ENCODE peak calls at places on chromosomes 7 and 10, in eight cellular contexts. D is A673, C is heart right ventricle, F is body of pancreas, X is IMR-90, Y is lung, L is OCI-LY7, S is right cardiac atrium. I is an unnamed sample. For H3K9me3, the result is how much of the 10 kb centered on the place peaks cover.

GRCh38 chr10:29619273-29619672 is 15.5 kb downstream of the SVIL start:
- DNase-seq in D (no peak), C (no peak), F (no peak), X (peak), Y (no peak), L (no peak), S (no peak), I (no peak)

GRCh38 chr7:134873253-134873652 is 93.8 kb downstream of the CALD1 start:
- DNase-seq in D (peak), C (no peak), F (no peak), X (peak), Y (no peak), L (no peak), S (no peak), I (no peak)

GRCh38 chr7:77415822-77416620 is at the start of gene GSAP:
- DNase-seq in D (no peak), C (peak), F (peak), X (no peak), Y (peak), L (no peak), S (peak), I (peak)

GRCh38 chr7:4700577-4701235 is 18.6 kb downstream of the FOXK1 start:
- DNase-seq in D (no peak), C (no peak), F (no peak), X (peak), Y (no peak), L (no peak), S (peak), I (no peak)

GRCh38 chr10:17453377-17454091 is 861 bp downstream of the ST8SIA6 start:
- DNase-seq in D (peak), C (peak), F (peak), X (no peak), Y (no peak), L (no peak), S (peak), I (peak)

GRCh38 chr10:17512341-17513001 is 58.1 kb upstream of the ST8SIA6 start:
- DNase-seq in D (no peak), C (peak), F (peak), X (peak), Y (no peak), L (no peak), S (peak), I (peak)

GRCh38 chr10:31321396-31321941 is 2.5 kb downstream of the ZEB1 start:
- DNase-seq in D (no peak), C (peak), F (no peak), X (peak), Y (no peak), L (peak), S (no peak), I (no peak)

GRCh38 chr7:143434660-143435059 is 8.6 kb upstream of the TAS2R60 start:
- DNase-seq in D (peak), C (peak), F (no peak), X (peak), Y (peak), L (no peak), S (peak), I (peak)

GRCh38 chr10:126062132-126063032 is 166.0 kb downstream of the FANK1 start:
- DNase-seq in D (peak), C (peak), F (peak), X (peak), Y (peak), L (no peak), S (peak), I (peak)

GRCh38 chr7:148260605-148261004 is 330.0 kb upstream of the C7orf33 start:
- DNase-seq in D (no peak), C (no peak), F (peak), X (no peak), Y (no peak), L (no peak), S (peak), I (no peak)

DNA sequence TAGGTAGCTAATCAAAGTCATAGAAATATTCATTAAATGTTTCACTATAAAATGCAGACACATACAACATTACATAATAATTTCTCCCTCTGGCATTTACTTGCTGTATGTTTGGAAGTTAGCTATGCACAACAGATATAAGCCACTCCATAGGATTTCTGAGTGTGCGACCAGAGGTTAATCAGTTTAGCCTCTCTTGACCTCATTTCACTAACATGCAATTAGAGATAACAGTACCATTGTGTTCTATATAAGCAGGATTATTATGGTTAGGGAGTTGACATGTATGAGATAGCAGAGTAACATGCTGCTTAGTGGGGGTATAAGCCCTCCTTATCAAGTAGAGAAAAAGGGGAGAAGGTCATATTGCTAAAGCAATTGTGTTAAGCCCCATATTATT is 26.4 kb downstream of the GLUD1 start:
- DNase-seq in D (no peak), C (no peak), F (no peak), X (no peak), Y (no peak), L (no peak), S (no peak), I (no peak)
- H3K9me3 ChIP-seq in D (under half), C (under half), F (under half), X (under half), Y (under half), L (under half), S (under half), I (under half)

GRCh38 chr7:19117081-19117869 is at the start of gene TWIST1:
- DNase-seq in D (peak), C (peak), F (peak), X (peak), Y (no peak), L (no peak), S (peak), I (peak)
- H3K4me3 ChIP-seq in D (peak), C (peak), F (no peak), X (peak), Y (peak), L (no peak), S (peak), I (peak)

GRCh38 chr7:71630521-71630920 is 498.6 kb downstream of the GALNT17 start:
- DNase-seq in D (no peak), C (peak), F (no peak), X (no peak), Y (no peak), L (no peak), S (no peak), I (no peak)

GRCh38 chr7:71637578-71637977 is 505.6 kb downstream of the GALNT17 start:
- DNase-seq in D (no peak), C (no peak), F (peak), X (no peak), Y (no peak), L (no peak), S (no peak), I (no peak)

GRCh38 chr7:71638108-71638507 is 506.2 kb downstream of the GALNT17 start:
- DNase-seq in D (no peak), C (no peak), F (no peak), X (no peak), Y (no peak), L (no peak), S (no peak), I (no peak)

GRCh38 chr7:71636329-71636728 is 504.4 kb downstream of the GALNT17 start:
- DNase-seq in D (no peak), C (no peak), F (no peak), X (no peak), Y (no peak), L (no peak), S (no peak), I (peak)

DNA sequence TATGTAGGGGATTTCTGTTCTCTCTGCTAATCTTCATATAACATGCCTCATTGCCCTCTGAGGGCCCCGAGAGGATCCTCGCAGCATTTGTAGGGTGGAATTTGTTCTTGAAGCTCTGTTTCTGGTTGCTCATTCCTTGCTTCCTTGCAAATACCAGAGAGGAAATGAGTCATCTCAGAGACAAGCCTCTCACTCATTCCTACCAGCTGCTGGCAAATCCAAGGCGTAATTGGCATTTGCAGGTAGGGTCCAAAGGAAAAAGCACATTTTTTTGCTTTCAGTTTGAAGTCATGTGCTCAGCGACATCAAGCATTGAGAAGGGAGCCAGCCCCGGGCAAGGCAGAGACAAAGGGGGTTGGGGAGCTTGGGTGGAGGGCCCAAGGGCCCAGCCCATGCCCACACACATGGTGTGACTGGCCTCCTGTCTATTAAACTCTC is 501.6 kb downstream of the GALNT17 start:
- DNase-seq in D (peak), C (no peak), F (no peak), X (peak), Y (no peak), L (no peak), S (no peak), I (no peak)
- H3K27ac ChIP-seq in D (no peak), C (peak), F (no peak), X (no peak), Y (no peak), L (no peak), S (no peak), I (peak)

GRCh38 chr7:104499975-104500374 is 171.6 kb downstream of the LHFPL3 start:
- DNase-seq in D (no peak), C (no peak), F (no peak), X (no peak), Y (no peak), L (no peak), S (no peak), I (no peak)
- H3K9me3 ChIP-seq in D (under half), C (under half), F (under half), X (under half), Y (under half), L (under half), S (under half), I (under half)

I was measured in heart left ventricle.